ENCODE peak calls at places on chromosomes 7 and 10, in four cellular contexts. One of them, this sample, is unnamed.
A peak's percentile ranks its signal among the peaks of the same experiment; 100 is the strongest.

GRCh38 chr7:149707448-149707886 is 65.9 kb downstream of the ZNF467 start:
- DNase-seq in HEK293T: no peak
- DNase-seq in GM12878: no peak
- DNase-seq in H1: no peak
- DNase-seq in this sample: no peak

GRCh38 chr10:110613341-110613995 is 30.7 kb upstream of the RBM20 start:
- DNase-seq in HEK293T: no peak
- DNase-seq in GM12878: peak; percentile 57
- DNase-seq in H1: no peak
- DNase-seq in this sample: no peak

GRCh38 chr10:76302936-76303656 is 871.7 kb downstream of the LRMDA start:
- DNase-seq in HEK293T: no peak
- DNase-seq in GM12878: no peak
- DNase-seq in H1: no peak
- DNase-seq in this sample: no peak

GRCh38 chr7:99707096-99707495 is 27.3 kb upstream of the CYP3A5 start:
- DNase-seq in HEK293T: no peak
- DNase-seq in GM12878: no peak
- DNase-seq in H1: no peak
- DNase-seq in this sample: no peak

GRCh38 chr7:130363156-130363847 is 17.0 kb upstream of the CPA1 start:
- DNase-seq in HEK293T: no peak
- DNase-seq in GM12878: no peak
- DNase-seq in H1: no peak
- DNase-seq in this sample: no peak

GRCh38 chr7:50341709-50342108 is 37.2 kb downstream of the IKZF1 start:
- DNase-seq in HEK293T: no peak
- DNase-seq in GM12878: no peak
- DNase-seq in H1: no peak
- DNase-seq in this sample: no peak

GRCh38 chr10:132518572-132519381 is 18.8 kb upstream of the INPP5A start:
- DNase-seq in HEK293T: peak; percentile 77
- DNase-seq in GM12878: no peak
- DNase-seq in H1: no peak
- DNase-seq in this sample: no peak

GRCh38 chr10:125084191-125085186 is 75.9 kb downstream of the CTBP2 start:
- DNase-seq in HEK293T: peak; percentile 48
- DNase-seq in GM12878: no peak
- DNase-seq in H1: peak; percentile 38
- DNase-seq in this sample: peak; percentile 63

GRCh38 chr10:68023292-68023691 is 51.8 kb downstream of the HERC4 start:
- DNase-seq in HEK293T: no peak
- DNase-seq in GM12878: no peak
- DNase-seq in H1: no peak
- DNase-seq in this sample: no peak

GRCh38 chr10:97063983-97064837 is 121.5 kb downstream of the SLIT1 start:
- DNase-seq in HEK293T: no peak
- DNase-seq in GM12878: no peak
- DNase-seq in H1: no peak
- DNase-seq in this sample: no peak

GRCh38 chr10:116247701-116248100 is 25.3 kb downstream of the GFRA1 start:
- DNase-seq in HEK293T: no peak
- DNase-seq in GM12878: no peak
- DNase-seq in H1: no peak
- DNase-seq in this sample: no peak

GRCh38 chr7:42237891-42238531 is 1.0 kb upstream of the GLI3 start:
- DNase-seq in HEK293T: peak; percentile 38
- DNase-seq in GM12878: no peak
- DNase-seq in H1: no peak
- DNase-seq in this sample: peak; percentile 68

GRCh38 chr7:108015740-108016139 is 12.8 kb upstream of the LAMB1 start:
- DNase-seq in HEK293T: no peak
- DNase-seq in GM12878: no peak
- DNase-seq in H1: no peak
- DNase-seq in this sample: no peak

GRCh38 chr10:132526676-132527075 is 10.9 kb upstream of the INPP5A start:
- DNase-seq in HEK293T: no peak
- DNase-seq in GM12878: no peak
- DNase-seq in H1: no peak
- DNase-seq in this sample: no peak

GRCh38 chr10:33136781-33137180 is 178.8 kb upstream of the ITGB1 start:
- DNase-seq in HEK293T: no peak
- DNase-seq in GM12878: no peak
- DNase-seq in H1: no peak
- DNase-seq in this sample: no peak

GRCh38 chr10:35613597-35614226 is 8.6 kb downstream of the GJD4 start:
- DNase-seq in HEK293T: peak; percentile 15
- DNase-seq in GM12878: no peak
- DNase-seq in H1: no peak
- DNase-seq in this sample: no peak

GRCh38 chr10:53839437-53840039 is 961.5 kb downstream of the PCDH15 start:
- DNase-seq in HEK293T: no peak
- DNase-seq in GM12878: no peak
- DNase-seq in H1: no peak
- DNase-seq in this sample: no peak

GRCh38 chr10:133336131-133337078 is at the start of gene CALY:
- DNase-seq in HEK293T: peak; percentile 80
- DNase-seq in GM12878: no peak
- DNase-seq in H1: no peak
- DNase-seq in this sample: no peak

GRCh38 chr10:22504766-22505165 is 159.5 kb downstream of the SPAG6 start:
- DNase-seq in HEK293T: no peak
- DNase-seq in GM12878: no peak
- DNase-seq in H1: no peak
- DNase-seq in this sample: no peak

GRCh38 chr10:22503315-22504090 is 158.2 kb downstream of the SPAG6 start:
- DNase-seq in HEK293T: peak; percentile 74
- DNase-seq in GM12878: no peak
- DNase-seq in H1: no peak
- DNase-seq in this sample: no peak

GRCh38 chr10:22501412-22501811 is 156.1 kb downstream of the SPAG6 start:
- DNase-seq in HEK293T: no peak
- DNase-seq in GM12878: no peak
- DNase-seq in H1: no peak
- DNase-seq in this sample: no peak

GRCh38 chr10:22501863-22502262 is 156.6 kb downstream of the SPAG6 start:
- DNase-seq in HEK293T: no peak
- DNase-seq in GM12878: no peak
- DNase-seq in H1: no peak
- DNase-seq in this sample: no peak

GRCh38 chr10:22505923-22506685 is 160.8 kb downstream of the SPAG6 start:
- DNase-seq in HEK293T: no peak
- DNase-seq in GM12878: no peak
- DNase-seq in H1: no peak
- DNase-seq in this sample: no peak
- TF ChIP-seq SUZ12 in HEK293T: no peak
- TF ChIP-seq SUZ12 in GM12878: no peak
- TF ChIP-seq SUZ12 in H1: no peak
- TF ChIP-seq SUZ12 in this sample: no peak

DNA sequence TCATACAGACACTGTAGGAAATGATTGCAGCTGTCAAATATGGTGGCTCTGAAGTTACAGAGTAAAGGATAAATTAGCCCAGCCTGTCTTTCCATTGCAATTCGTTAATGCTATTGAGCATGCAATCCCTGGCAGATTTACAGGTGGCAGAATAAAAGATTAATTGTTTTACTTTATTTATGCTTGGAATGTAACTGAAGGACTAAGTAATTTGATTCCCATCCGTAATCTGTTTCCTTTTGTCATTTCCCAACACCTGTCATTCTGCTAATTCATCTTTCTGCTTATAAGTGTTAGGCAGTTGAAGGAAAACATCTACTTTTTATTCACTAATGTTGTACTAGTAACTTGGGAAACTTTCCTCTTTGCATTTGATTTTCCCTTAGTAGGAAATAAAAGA is 1211.5 kb upstream of the LRRN3 start:
- DNase-seq in HEK293T: no peak
- DNase-seq in GM12878: no peak
- DNase-seq in H1: no peak
- DNase-seq in this sample: no peak
- TF ChIP-seq SUZ12 in HEK293T: no peak
- TF ChIP-seq SUZ12 in GM12878: no peak
- TF ChIP-seq SUZ12 in H1: no peak
- TF ChIP-seq SUZ12 in this sample: no peak

DNA sequence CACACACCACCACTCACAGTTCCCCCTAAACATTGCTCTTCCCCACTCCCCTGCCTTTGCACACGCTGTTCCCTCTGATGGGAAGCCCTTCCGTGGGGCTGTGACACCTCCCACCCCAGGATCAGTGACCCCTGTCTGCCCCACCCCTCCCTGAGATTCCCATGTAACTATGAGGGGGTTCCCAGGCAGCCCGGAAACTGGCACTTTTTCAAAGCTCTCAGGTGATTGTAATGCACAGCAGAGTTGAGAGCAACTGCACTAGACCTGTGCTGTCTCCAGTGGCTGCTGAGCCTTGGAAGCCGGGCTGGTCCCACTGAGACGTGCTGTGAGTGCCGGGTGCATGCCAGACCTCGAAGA is 29.8 kb downstream of the GPRIN2 start:
- DNase-seq in HEK293T: no peak
- DNase-seq in GM12878: no peak
- DNase-seq in H1: no peak
- DNase-seq in this sample: no peak
- TF ChIP-seq SUZ12 in HEK293T: no peak
- TF ChIP-seq SUZ12 in GM12878: no peak
- TF ChIP-seq SUZ12 in H1: no peak
- TF ChIP-seq SUZ12 in this sample: no peak

DNA sequence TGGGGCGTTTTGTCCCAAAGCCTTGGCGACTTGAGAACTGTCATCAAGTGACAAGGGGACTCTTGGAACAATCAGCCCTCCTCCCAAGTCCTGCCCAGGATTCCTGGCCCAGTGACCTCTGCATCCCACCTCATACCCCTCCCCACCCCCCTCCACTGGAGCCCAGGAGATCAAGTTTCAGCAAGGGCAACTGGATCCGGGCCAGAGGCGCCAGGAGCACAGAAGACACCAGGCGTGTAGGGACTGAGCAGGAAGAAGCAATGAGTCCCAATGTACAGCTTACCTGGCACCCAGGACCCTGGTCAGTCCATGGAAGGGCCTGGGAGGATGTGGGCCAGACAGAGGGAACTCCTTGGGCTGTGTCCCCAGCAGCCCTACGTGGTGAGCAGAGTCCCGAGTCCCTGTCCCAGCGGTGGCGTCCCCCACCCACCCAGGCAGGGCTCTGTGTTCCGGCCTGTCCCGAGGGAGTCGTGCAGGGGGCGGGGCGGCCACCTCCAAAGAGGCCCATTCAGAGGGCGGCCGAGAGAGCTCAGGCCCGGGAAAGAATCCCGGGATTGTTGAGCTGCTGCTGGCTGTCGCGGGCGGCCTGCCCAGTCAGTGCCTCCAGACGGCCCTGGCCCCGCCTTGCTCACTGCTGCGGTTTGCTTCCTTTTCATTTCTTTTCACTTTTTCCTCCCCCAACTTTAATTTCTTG is 254.1 kb downstream of the TNS3 start:
- DNase-seq in HEK293T: peak; percentile 60
- DNase-seq in GM12878: no peak
- DNase-seq in H1: peak; percentile 36
- DNase-seq in this sample: peak; percentile 77
- TF ChIP-seq SUZ12 in HEK293T: no peak
- TF ChIP-seq SUZ12 in GM12878: no peak
- TF ChIP-seq SUZ12 in H1: no peak
- TF ChIP-seq SUZ12 in this sample: no peak

This sample was measured in NT2/D1.